ENCODE peak calls at places on chromosomes 13 and 19, in four cellular contexts. K is activated T-cell treated with anti-CD3 and anti-CD28 coated beads for 1 hour, W is aorta, F is caudate nucleus. B is an unnamed sample.
A peak's percentile ranks its signal among the peaks of the same experiment; 100 is the strongest.

GRCh38 chr13:24386816-24387708 is 77.7 kb downstream of the C1QTNF9 start:
- DNase-seq in W (no peak), K (no peak), F (no peak), B (no peak)

GRCh38 chr13:109986851-109987250 is 200.5 kb upstream of the IRS2 start:
- DNase-seq in W (no peak), F (no peak), K (no peak), B (no peak)

GRCh38 chr19:9673912-9674668 is 810 bp downstream of the ZNF562 start:
- DNase-seq in F (no peak), W (no peak), K (no peak), B (no peak)

GRCh38 chr19:7106711-7107657 is 37.5 kb downstream of the ZNF557 start:
- DNase-seq in W (no peak), F (no peak), K (no peak), B (no peak)

GRCh38 chr19:23474761-23475160 is 79.5 kb upstream of the ZNF91 start:
- DNase-seq in F (no peak), W (no peak), K (no peak), B (no peak)

GRCh38 chr19:47618771-47619170 is 9.8 kb downstream of the BICRA start:
- DNase-seq in F (no peak), K (no peak), W (no peak), B (peak; percentile 98)

GRCh38 chr13:97659602-97660001 is 225.6 kb downstream of the RAP2A start:
- DNase-seq in K (no peak), W (no peak), F (no peak), B (no peak)

GRCh38 chr19:4157164-4157563 is 3.7 kb downstream of the CREB3L3 start:
- DNase-seq in K (no peak), F (no peak), W (no peak), B (peak; percentile 63)

GRCh38 chr13:61770697-61771096 is 355.0 kb upstream of the PCDH20 start:
- DNase-seq in K (no peak), W (no peak), F (no peak), B (no peak)

GRCh38 chr13:50409186-50409585 is 393.9 kb downstream of the KCNRG start:
- DNase-seq in F (no peak), W (no peak), K (no peak), B (no peak)

GRCh38 chr19:8387688-8388611 is 2.2 kb upstream of the RAB11B start:
- DNase-seq in K (no peak), W (no peak), F (no peak), B (peak; percentile 68)

GRCh38 chr19:30365121-30365800 is 6.9 kb upstream of the ZNF536 start:
- DNase-seq in K (no peak), W (no peak), F (no peak), B (no peak)

GRCh38 chr19:16205205-16206045 is 7.7 kb downstream of the AP1M1 start:
- DNase-seq in F (no peak), K (no peak), W (peak; percentile 70), B (peak; percentile 89)

GRCh38 chr13:109924376-109924775 is 138.0 kb upstream of the IRS2 start:
- DNase-seq in W (no peak), K (no peak), F (no peak), B (no peak)

GRCh38 chr13:41514853-41515395 is 57.6 kb downstream of the RGCC start:
- DNase-seq in F (no peak), K (no peak), W (no peak), B (no peak)

GRCh38 chr13:29906432-29907011 is 56.1 kb upstream of the UBL3 start:
- DNase-seq in F (no peak), K (no peak), W (no peak), B (no peak)

B was measured in left lobe of liver.